ENCODE peak calls at places on chromosomes 4 and X, in nine cellular contexts. D is endothelial cell; E is BJ; R is stimulated activated CD8-positive, alpha-beta memory T cell treated with anti-CD3 and anti-CD28 coated beads, Interleukin-4, amount 100 ng/mL, for 24 hours; K is naive B cell; N is mesenteric fat pad; A is MCF 10A; P is SIG-M5; Z is sciatic nerve. C is an unnamed sample.

GRCh38 chr4:181234951-181235350 is 1008.3 kb upstream of the TENM3 start:
- DNase-seq in D (no peak), E (no peak), R (no peak), K (no peak), N (no peak), A (no peak), P (no peak), Z (no peak), C (no peak)

GRCh38 chr4:148618856-148619255 is 176.6 kb upstream of the NR3C2 start:
- DNase-seq in D (no peak), E (no peak), R (no peak), K (no peak), N (no peak), A (peak), P (no peak), Z (no peak), C (no peak)

GRCh38 chr4:155954118-155954503 is 445 bp upstream of the CTSO start:
- DNase-seq in D (no peak), E (no peak), R (no peak), K (no peak), N (no peak), A (no peak), P (no peak), Z (no peak), C (no peak)

GRCh38 chr4:4763815-4764202 is 95.7 kb upstream of the MSX1 start:
- DNase-seq in D (no peak), E (no peak), R (no peak), K (no peak), N (no peak), A (no peak), P (no peak), Z (no peak), C (no peak)

GRCh38 chrX:16671005-16671404 is 21.0 kb downstream of the S100G start:
- DNase-seq in D (peak), E (no peak), R (no peak), K (no peak), N (no peak), A (peak), P (no peak), Z (no peak), C (peak)

GRCh38 chr4:123659262-123659661 is 262.7 kb downstream of the SPRY1 start:
- DNase-seq in D (no peak), E (no peak), R (no peak), K (no peak), N (no peak), A (no peak), P (no peak), Z (no peak), C (no peak)

GRCh38 chr4:102868153-102868781 is 525 bp upstream of the CISD2 start:
- DNase-seq in D (peak), E (no peak), R (peak), K (no peak), N (no peak), A (no peak), P (no peak), Z (peak), C (peak)

GRCh38 chr4:1910643-1911042 is 39.5 kb downstream of the NSD2 start:
- DNase-seq in D (peak), E (no peak), R (no peak), K (no peak), N (no peak), A (peak), P (no peak), Z (no peak), C (no peak)

GRCh38 chr4:2792396-2792710 is 532 bp upstream of the SH3BP2 start:
- DNase-seq in D (no peak), E (no peak), R (no peak), K (no peak), N (no peak), A (no peak), P (no peak), Z (no peak), C (no peak)

GRCh38 chrX:133461226-133461625 is 45.9 kb upstream of the GPC4 start:
- DNase-seq in D (no peak), E (no peak), R (no peak), K (no peak), N (no peak), A (no peak), P (no peak), Z (no peak), C (no peak)

GRCh38 chr4:24642941-24643628 is 58.7 kb upstream of the DHX15 start:
- DNase-seq in D (no peak), E (peak), R (no peak), K (no peak), N (no peak), A (peak), P (no peak), Z (no peak), C (no peak)

GRCh38 chrX:76454456-76454927 is 27.0 kb downstream of the MAGEE1 start:
- DNase-seq in D (peak), E (no peak), R (no peak), K (peak), N (peak), A (peak), P (no peak), Z (no peak), C (no peak)

GRCh38 chr4:82898322-82899243 is 2.0 kb upstream of the THAP9 start:
- DNase-seq in D (no peak), E (peak), R (no peak), K (no peak), N (no peak), A (peak), P (no peak), Z (no peak), C (no peak)

C was measured in stimulated activated CD4-positive, alpha-beta T cell treated with anti-CD3 and anti-CD28 coated beads, Interleukin-4, amount 100 ng/mL, for 4 hours.